ENCODE peak calls at places on chromosomes 7 and 10, in five cellular contexts. P is tibial nerve, K is astrocyte of the cerebellum, L is fibroblast of lung, Z is thoracic aorta. B is an unnamed sample.

GRCh38 chr7:27933691-27934565 is 194.0 kb downstream of the TAX1BP1 start:
- DNase-seq in P (no peak), K (peak), L (peak), Z (no peak), B (no peak)

GRCh38 chr10:75972494-75973276 is 541.3 kb downstream of the LRMDA start:
- DNase-seq in P (peak), K (peak), L (peak), Z (no peak), B (peak)

GRCh38 chr7:80725181-80725611 is 86.8 kb downstream of the CD36 start:
- DNase-seq in P (no peak), K (no peak), L (peak), Z (no peak), B (no peak)

GRCh38 chr10:63164045-63164722 is 31.1 kb downstream of the NRBF2 start:
- DNase-seq in P (no peak), K (no peak), L (no peak), Z (no peak), B (no peak)

GRCh38 chr10:29668628-29669027 is 33.9 kb upstream of the SVIL start:
- DNase-seq in P (no peak), K (no peak), L (peak), Z (no peak), B (no peak)

GRCh38 chr10:11138634-11139033 is 121.0 kb downstream of the CELF2 start:
- DNase-seq in P (no peak), K (no peak), L (no peak), Z (no peak), B (no peak)

GRCh38 chr10:113474756-113475155 is 78.1 kb upstream of the HABP2 start:
- DNase-seq in P (no peak), K (no peak), L (peak), Z (no peak), B (no peak)

GRCh38 chr7:74097937-74098614 is 14.5 kb downstream of the LIMK1 start:
- DNase-seq in P (no peak), K (peak), L (peak), Z (no peak), B (peak)

GRCh38 chr7:94129443-94130140 is 125.4 kb upstream of the BET1 start:
- DNase-seq in P (no peak), K (peak), L (peak), Z (no peak), B (no peak)

GRCh38 chr7:30912454-30912985 is 867 bp downstream of the AQP1 start:
- DNase-seq in P (no peak), K (no peak), L (no peak), Z (no peak), B (no peak)

GRCh38 chr10:43120948-43121290 is 17.3 kb upstream of the CSGALNACT2 start:
- DNase-seq in P (peak), K (no peak), L (peak), Z (no peak), B (no peak)

GRCh38 chr10:61286695-61287094 is 166.5 kb downstream of the TMEM26 start:
- DNase-seq in P (no peak), K (no peak), L (no peak), Z (no peak), B (no peak)

GRCh38 chr10:14659626-14660196 is 115.0 kb downstream of the FAM107B start:
- DNase-seq in P (no peak), K (no peak), L (no peak), Z (no peak), B (no peak)

GRCh38 chr10:114163062-114163861 is 10.7 kb downstream of the CCDC186 start:
- DNase-seq in P (no peak), K (peak), L (peak), Z (no peak), B (peak)

GRCh38 chr10:93702278-93703001 is at the start of gene FRA10AC1:
- DNase-seq in P (peak), K (peak), L (peak), Z (peak), B (peak)

GRCh38 chr10:102744374-102745051 is 765 bp downstream of the WBP1L start:
- DNase-seq in P (no peak), K (no peak), L (no peak), Z (no peak), B (no peak)

GRCh38 chr7:121330053-121330833 is 1.4 kb downstream of the WNT16 start:
- DNase-seq in P (no peak), K (no peak), L (no peak), Z (no peak), B (no peak)

GRCh38 chr7:80054356-80054755 is 80.3 kb upstream of the GNAI1 start:
- DNase-seq in P (no peak), K (no peak), L (peak), Z (no peak), B (no peak)

GRCh38 chr10:60977161-60978128 is 33.5 kb upstream of the RHOBTB1 start:
- DNase-seq in P (no peak), K (no peak), L (no peak), Z (no peak), B (no peak)

GRCh38 chr7:138979988-138980574 is 1.1 kb downstream of the KIAA1549 start:
- DNase-seq in P (no peak), K (no peak), L (peak), Z (no peak), B (no peak)
- H3K4me3 ChIP-seq in P (peak), K (peak), L (peak), Z (peak), B (peak)

GRCh38 chr7:151017953-151018420 is 6.3 kb downstream of the ATG9B start:
- DNase-seq in P (peak), K (no peak), L (peak), Z (no peak), B (no peak)
- H3K4me3 ChIP-seq in P (peak), K (no peak), L (no peak), Z (peak), B (peak)

GRCh38 chr7:95434501-95435421 is at the start of gene PON2:
- DNase-seq in P (peak), K (peak), L (peak), Z (peak), B (peak)
- H3K4me3 ChIP-seq in P (peak), K (peak), L (peak), Z (peak), B (peak)

DNA sequence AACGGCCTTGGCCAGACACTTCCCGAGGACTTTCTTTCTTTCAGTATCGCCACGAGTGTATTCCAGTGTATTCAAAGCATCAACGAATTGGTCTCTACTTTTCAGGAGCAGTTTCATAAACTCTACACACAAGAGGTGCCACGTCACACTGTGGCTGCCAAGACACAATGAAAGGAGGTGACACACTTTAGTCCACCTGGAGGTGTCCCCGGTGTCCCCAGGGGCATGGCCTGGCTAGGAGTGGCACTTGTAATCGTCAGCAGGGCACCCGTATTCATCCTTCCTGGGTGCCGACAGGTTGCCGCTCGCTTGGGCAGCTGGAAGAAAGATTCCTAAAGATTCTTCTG is 5.0 kb downstream of the TNS3 start:
- DNase-seq in P (no peak), K (no peak), L (no peak), Z (no peak), B (no peak)
- H3K4me3 ChIP-seq in P (peak), K (no peak), L (peak), Z (peak), B (no peak)

B was measured in retinal pigment epithelial cell.